ENCODE peak calls at places on chromosomes 13 and 19, in four cellular contexts. M, B, V and A are unnamed samples.

GRCh38 chr13:35770756-35771291 is 294.3 kb upstream of the MAB21L1 start:
- DNase-seq in B (no peak), M (no peak), V (no peak), A (no peak)

GRCh38 chr13:59464926-59465325 is 698.8 kb downstream of the DIAPH3 start:
- DNase-seq in B (no peak), M (no peak), V (no peak), A (no peak)

GRCh38 chr13:110382229-110382628 is 75.1 kb downstream of the COL4A2 start:
- DNase-seq in M (peak; percentile 90), B (no peak), V (no peak), A (no peak)

GRCh38 chr13:97264663-97265062 is 42.5 kb downstream of the MBNL2 start:
- DNase-seq in V (no peak), M (no peak), B (no peak), A (no peak)

GRCh38 chr19:49129238-49129583 is 9.9 kb downstream of the PPFIA3 start:
- DNase-seq in B (no peak), V (no peak), M (no peak), A (no peak)

GRCh38 chr13:85693889-85694511 is 105.2 kb downstream of the SLITRK6 start:
- DNase-seq in M (no peak), B (peak; percentile 4), V (no peak), A (no peak)

GRCh38 chr19:52590728-52591127 is 20.6 kb downstream of the ZNF701 start:
- DNase-seq in V (no peak), B (peak; percentile 40), M (no peak), A (no peak)

GRCh38 chr19:34327851-34328250 is 37.1 kb upstream of the GPI start:
- DNase-seq in B (no peak), V (no peak), M (no peak), A (no peak)

GRCh38 chr13:59363950-59364349 is 799.8 kb downstream of the DIAPH3 start:
- DNase-seq in M (no peak), B (no peak), V (no peak), A (no peak)

GRCh38 chr19:56866563-56866962 is 26.0 kb upstream of the PEG3 start:
- DNase-seq in B (no peak), V (no peak), M (no peak), A (no peak)

GRCh38 chr13:95185851-95186250 is 115.4 kb downstream of the ABCC4 start:
- DNase-seq in V (no peak), M (no peak), B (no peak), A (no peak)

GRCh38 chr19:18418725-18419194 is 438 bp upstream of the SSBP4 start:
- DNase-seq in M (peak; percentile 79), B (peak; percentile 45), V (peak; percentile 52), A (no peak)

GRCh38 chr19:30227071-30227621 is 145.0 kb upstream of the ZNF536 start:
- DNase-seq in V (no peak), B (no peak), M (no peak), A (no peak)

GRCh38 chr19:33416307-33417215 is 43.1 kb downstream of the CEBPG start:
- DNase-seq in M (peak; percentile 71), V (peak; percentile 60), B (peak; percentile 73), A (no peak)